ENCODE peak calls at places on chromosomes 13 and 19, in six cellular contexts. L, K, Y, J, D and B are unnamed samples.

GRCh38 chr19:483332-484072 is 12.8 kb upstream of the MADCAM1 start:
- DNase-seq in Y (no peak), D (no peak), K (peak), L (no peak), J (no peak), B (no peak)

GRCh38 chr19:12194827-12195500 is 32.1 kb downstream of the ZNF136 start:
- DNase-seq in J (no peak), K (peak), L (no peak), Y (no peak), D (no peak), B (no peak)

GRCh38 chr19:28633223-28634030 is 579.5 kb downstream of the UQCRFS1 start:
- DNase-seq in K (peak), J (no peak), D (no peak), L (peak), Y (peak), B (peak)

GRCh38 chr13:101406787-101407186 is 9.5 kb downstream of the NALCN start:
- DNase-seq in L (no peak), Y (no peak), K (no peak), J (no peak), D (no peak), B (no peak)

GRCh38 chr13:34931572-34931971 is 10.5 kb upstream of the NBEA start:
- DNase-seq in L (no peak), Y (no peak), K (no peak), J (no peak), D (peak), B (no peak)

GRCh38 chr13:112374271-112374670 is 1.9 kb upstream of the SPACA7 start:
- DNase-seq in D (no peak), K (no peak), J (no peak), Y (no peak), L (no peak), B (no peak)

GRCh38 chr13:65530688-65531087 is 1699.4 kb downstream of the PCDH9 start:
- DNase-seq in Y (no peak), K (no peak), D (no peak), L (no peak), J (no peak), B (no peak)

GRCh38 chr19:48961051-48961649 is 4.0 kb upstream of the FTL start:
- DNase-seq in K (no peak), L (peak), D (peak), J (no peak), Y (no peak), B (no peak)

GRCh38 chr13:49563513-49563912 is 21.8 kb downstream of the RCBTB1 start:
- DNase-seq in Y (no peak), K (no peak), L (no peak), J (no peak), D (no peak), B (no peak)

GRCh38 chr19:32686847-32687450 is 4.7 kb upstream of the NUDT19 start:
- DNase-seq in J (no peak), K (no peak), Y (no peak), L (no peak), D (no peak), B (no peak)

GRCh38 chr13:112603641-112604220 is 15.8 kb upstream of the TUBGCP3 start:
- DNase-seq in D (no peak), J (no peak), Y (no peak), K (no peak), L (no peak), B (no peak)

GRCh38 chr19:19997656-19998268 is 41.5 kb downstream of the ZNF682 start:
- DNase-seq in Y (no peak), J (no peak), D (no peak), L (peak), K (peak), B (no peak)

GRCh38 chr13:77565635-77566034 is 30.1 kb downstream of the SCEL start:
- DNase-seq in K (peak), Y (peak), D (peak), L (no peak), J (no peak), B (no peak)

GRCh38 chr19:1526979-1527649 is 3.2 kb downstream of the PLK5 start:
- DNase-seq in J (no peak), Y (no peak), D (no peak), K (no peak), L (no peak), B (no peak)

GRCh38 chr13:31742102-31742695 is 2.9 kb downstream of the RXFP2 start:
- DNase-seq in D (peak), K (peak), J (peak), L (peak), Y (peak), B (peak)

GRCh38 chr13:37662624-37663023 is 64.1 kb upstream of the POSTN start:
- DNase-seq in Y (no peak), K (no peak), L (no peak), J (no peak), D (no peak), B (no peak)

GRCh38 chr19:4206818-4207484 is 22.4 kb upstream of the EBI3 start:
- DNase-seq in K (no peak), L (no peak), D (no peak), Y (no peak), J (no peak), B (no peak)

GRCh38 chr19:30564551-30565011 is 192.4 kb downstream of the ZNF536 start:
- DNase-seq in K (no peak), L (no peak), Y (no peak), J (no peak), D (no peak), B (no peak)

GRCh38 chr19:43780706-43781525 is at the start of gene KCNN4:
- DNase-seq in L (no peak), D (no peak), K (no peak), Y (peak), J (no peak), B (peak)

GRCh38 chr13:73299787-73300186 is 241.0 kb downstream of the KLF5 start:
- DNase-seq in L (no peak), D (no peak), Y (no peak), J (no peak), K (no peak), B (no peak)
- TF ChIP-seq GABPA in L (no peak), D (no peak), Y (no peak), J (no peak), K (no peak), B (no peak)

GRCh38 chr13:98565726-98566577 is 11.0 kb downstream of the STK24 start:
- DNase-seq in L (no peak), K (peak), Y (no peak), D (no peak), J (no peak), B (no peak)
- TF ChIP-seq CTCF in L (no peak), K (no peak), Y (no peak), D (no peak), J (no peak), B (no peak)

DNA sequence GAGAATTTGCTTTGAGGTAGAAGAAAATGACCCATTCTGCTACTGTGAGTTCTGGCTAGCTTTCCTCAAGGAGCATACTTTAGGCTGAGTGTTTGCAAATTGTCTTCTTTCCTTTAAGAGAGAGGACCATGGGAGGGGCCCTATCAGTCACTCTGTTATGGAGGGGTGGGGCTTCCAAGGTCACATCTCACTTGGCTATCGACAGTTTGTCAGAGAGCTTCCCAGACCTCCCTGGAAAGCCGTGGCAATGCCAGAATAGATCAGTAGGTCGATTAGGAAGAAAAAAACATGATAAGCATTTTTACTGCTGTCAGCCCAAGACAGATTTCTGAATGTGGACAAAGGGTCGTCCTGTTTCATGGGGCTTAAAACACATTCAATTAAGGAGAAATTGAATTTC is 93.3 kb downstream of the OXGR1 start:
- DNase-seq in Y (no peak), J (no peak), K (peak), L (no peak), D (no peak), B (no peak)
- H3K27ac ChIP-seq in Y (no peak), J (no peak), K (no peak), L (no peak), D (no peak), B (no peak)

DNA sequence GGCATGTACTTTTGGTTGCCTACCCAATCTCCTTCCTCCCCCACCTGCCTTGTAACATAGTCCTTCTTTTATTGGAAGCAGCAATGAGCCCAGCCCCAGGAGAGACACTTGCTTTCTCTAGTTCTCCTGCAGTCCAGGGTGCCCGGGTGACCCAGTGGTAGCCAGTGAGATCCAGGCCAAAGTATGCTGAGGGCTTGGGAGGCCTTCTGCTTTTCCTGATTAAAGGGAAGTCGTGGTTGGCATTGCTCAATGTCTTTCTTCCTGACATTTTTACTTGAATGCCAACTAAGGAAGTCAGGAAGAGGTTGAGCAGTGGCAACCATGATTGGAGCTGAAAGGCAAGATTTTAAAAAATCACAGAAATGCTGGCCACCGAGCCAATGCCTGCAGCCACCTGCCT is 25.7 kb downstream of the CNMD start:
- DNase-seq in D (no peak), L (no peak), K (no peak), Y (no peak), J (no peak), B (peak)
- TF ChIP-seq GABPA in D (no peak), L (no peak), K (no peak), Y (no peak), J (no peak), B (no peak)

GRCh38 chr19:18230941-18231734 is 4.9 kb upstream of the PDE4C start:
- DNase-seq in D (no peak), J (no peak), L (peak), Y (no peak), K (no peak), B (no peak)

GRCh38 chr19:18233224-18233825 is 7.1 kb upstream of the PDE4C start:
- DNase-seq in L (peak), D (peak), J (no peak), K (peak), Y (peak), B (peak)

GRCh38 chr19:18232540-18233223 is 6.4 kb upstream of the PDE4C start:
- DNase-seq in L (peak), J (no peak), Y (peak), K (peak), D (no peak), B (no peak)

GRCh38 chr19:18231775-18232174 is 5.5 kb upstream of the PDE4C start:
- DNase-seq in J (no peak), D (no peak), L (no peak), K (no peak), Y (peak), B (no peak)

DNA sequence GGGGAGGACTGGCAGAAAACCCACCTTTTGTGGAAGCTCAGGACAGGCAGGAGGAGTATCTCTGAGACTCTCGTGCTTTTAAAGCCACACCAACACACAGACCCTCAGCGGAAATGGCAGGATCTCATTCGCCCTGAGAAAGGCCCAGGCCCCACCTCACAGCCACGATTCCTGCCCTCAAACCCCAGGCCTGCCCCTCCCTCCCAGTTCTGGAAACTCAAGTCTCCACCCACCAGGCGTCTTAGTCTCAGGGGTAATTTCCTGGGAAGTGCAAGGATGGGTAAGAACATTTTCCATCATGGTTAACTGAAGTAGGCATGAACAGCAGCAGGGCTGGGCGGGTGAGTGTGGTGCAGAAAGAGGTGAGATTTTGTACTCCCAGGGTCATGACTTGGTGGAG is 8.0 kb upstream of the PDE4C start:
- DNase-seq in J (no peak), K (no peak), L (no peak), D (no peak), Y (no peak), B (no peak)
- TF ChIP-seq CTCF in J (no peak), K (no peak), L (no peak), D (no peak), Y (no peak), B (no peak)

DNA sequence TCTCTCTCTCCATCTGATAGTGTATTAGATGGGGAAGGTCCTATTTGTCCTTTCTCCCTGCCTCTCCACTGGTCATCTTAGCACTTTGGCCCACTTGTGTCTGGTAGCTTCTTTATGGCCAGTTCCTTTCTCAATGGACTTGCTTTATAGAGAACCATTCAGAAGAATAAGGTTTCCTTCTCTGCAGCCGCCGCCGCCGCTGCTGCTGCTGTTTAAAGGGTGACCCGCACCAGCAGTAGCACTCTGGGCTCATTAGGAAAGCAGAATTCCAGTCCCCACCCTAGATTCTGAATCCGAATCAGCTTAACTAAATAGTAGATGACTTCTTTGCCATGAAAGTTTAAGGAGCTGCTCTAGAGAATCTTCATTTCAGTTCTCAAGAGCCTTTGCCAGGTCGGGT is 490.2 kb downstream of the FOXO1 start:
- DNase-seq in J (no peak), Y (no peak), D (no peak), K (no peak), L (no peak), B (no peak)
- H3K27ac ChIP-seq in J (no peak), Y (no peak), D (no peak), K (no peak), L (no peak), B (no peak)

GRCh38 chr19:57071414-57071813 is 48.4 kb upstream of the USP29 start:
- DNase-seq in J (no peak), D (no peak), Y (no peak), L (no peak), K (no peak), B (no peak)

GRCh38 chr19:57078802-57079201 is 41.0 kb upstream of the USP29 start:
- DNase-seq in J (no peak), Y (no peak), L (no peak), D (peak), K (no peak), B (no peak)

GRCh38 chr19:57075801-57076492 is 43.8 kb upstream of the USP29 start:
- DNase-seq in J (no peak), Y (no peak), D (peak), L (no peak), K (no peak), B (no peak)

DNA sequence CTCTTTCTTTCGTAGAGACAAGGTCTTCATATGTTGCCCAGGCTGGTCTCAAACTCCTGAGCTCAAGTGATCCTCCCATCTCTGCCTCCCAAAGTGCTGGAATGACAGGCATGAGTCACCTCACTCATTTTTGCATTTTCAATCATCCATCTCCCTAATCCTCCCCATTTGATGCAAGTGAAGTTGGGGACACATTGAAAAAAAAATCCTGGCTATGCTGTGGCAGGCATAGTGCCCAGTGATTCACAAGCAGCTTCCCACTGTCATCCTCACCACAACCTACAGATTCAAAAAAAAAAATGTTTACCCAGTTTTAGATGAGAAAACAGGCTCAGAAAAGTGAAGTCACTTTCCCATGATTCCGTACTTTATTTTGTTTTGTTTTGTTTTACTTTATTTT is 44.7 kb upstream of the USP29 start:
- DNase-seq in K (no peak), D (no peak), L (no peak), J (no peak), Y (no peak), B (no peak)
- TF ChIP-seq GABPA in K (no peak), D (no peak), L (no peak), J (no peak), Y (no peak), B (no peak)